ENCODE peak calls at places on chromosome X, in eight cellular contexts. X is mesendoderm, H is tibial artery, Q is neuronal stem cell, W is astrocyte, F is SK-N-SH, A is ascending aorta, J is lung. U is an unnamed sample.

GRCh38 chrX:40008841-40009461 is 88.8 kb downstream of the BCOR start:
- DNase-seq in X (peak), H (no peak), Q (no peak), W (no peak), F (peak), A (no peak), J (no peak), U (no peak)

GRCh38 chrX:20472148-20472547 is 205.4 kb upstream of the RPS6KA3 start:
- DNase-seq in X (no peak), H (no peak), Q (no peak), W (no peak), F (no peak), A (no peak), J (no peak), U (no peak)

GRCh38 chrX:77617206-77617605 is 168.8 kb downstream of the ATRX start:
- DNase-seq in X (no peak), H (no peak), Q (no peak), W (no peak), F (no peak), A (no peak), J (no peak), U (no peak)

GRCh38 chrX:143536176-143536575 is 18.9 kb upstream of the SPANXN3 start:
- DNase-seq in X (no peak), H (no peak), Q (no peak), W (no peak), F (no peak), A (no peak), J (no peak), U (no peak)

GRCh38 chrX:153685179-153685536 is 2.6 kb upstream of the SLC6A8 start:
- DNase-seq in X (no peak), H (no peak), Q (no peak), W (no peak), F (peak), A (no peak), J (no peak), U (no peak)

GRCh38 chrX:104712515-104712914 is 146.5 kb downstream of the IL1RAPL2 start:
- DNase-seq in X (no peak), H (no peak), Q (no peak), W (no peak), F (no peak), A (no peak), J (no peak), U (no peak)

GRCh38 chrX:96407501-96407900 is 277.1 kb upstream of the DIAPH2 start:
- DNase-seq in X (no peak), H (no peak), Q (no peak), W (peak), F (no peak), A (no peak), J (no peak), U (peak)

GRCh38 chrX:56963377-56963776 is 32.0 kb downstream of the SPIN3 start:
- DNase-seq in X (no peak), H (no peak), Q (no peak), W (no peak), F (no peak), A (no peak), J (no peak), U (no peak)

GRCh38 chrX:129480889-129481288 is 42.4 kb downstream of the SMARCA1 start:
- DNase-seq in X (no peak), H (no peak), Q (no peak), W (no peak), F (no peak), A (no peak), J (no peak), U (no peak)

GRCh38 chrX:130091976-130092522 is 18.2 kb downstream of the ELF4 start:
- DNase-seq in X (peak), H (peak), Q (no peak), W (no peak), F (no peak), A (peak), J (peak), U (peak)

GRCh38 chrX:155967653-155968052 is 29.8 kb upstream of the IL9R start:
- DNase-seq in X (no peak), H (no peak), Q (no peak), W (no peak), F (no peak), A (no peak), J (no peak), U (no peak)

GRCh38 chrX:153371256-153371655 is 29.9 kb downstream of the PNMA6E start:
- DNase-seq in X (no peak), H (no peak), Q (no peak), W (peak), F (no peak), A (no peak), J (no peak), U (no peak)

GRCh38 chrX:38312436-38312835 is 14.9 kb downstream of the RPGR start:
- DNase-seq in X (no peak), H (no peak), Q (no peak), W (peak), F (no peak), A (no peak), J (no peak), U (no peak)

GRCh38 chrX:146355440-146355839 is 454.1 kb upstream of the CXorf51B start:
- DNase-seq in X (no peak), H (no peak), Q (no peak), W (no peak), F (no peak), A (no peak), J (no peak), U (no peak)

GRCh38 chrX:153598541-153599191 is at the start of gene CCNQ:
- DNase-seq in X (peak), H (no peak), Q (no peak), W (no peak), F (peak), A (no peak), J (no peak), U (no peak)

GRCh38 chrX:56788717-56789122 is 59.7 kb downstream of the NBDY start:
- DNase-seq in X (no peak), H (no peak), Q (no peak), W (no peak), F (no peak), A (peak), J (no peak), U (no peak)

GRCh38 chrX:105552395-105552794 is 269.9 kb upstream of the NRK start:
- DNase-seq in X (peak), H (no peak), Q (no peak), W (peak), F (no peak), A (no peak), J (no peak), U (no peak)

GRCh38 chrX:115393271-115393670 is 103.8 kb downstream of the LUZP4 start:
- DNase-seq in X (no peak), H (no peak), Q (no peak), W (peak), F (no peak), A (no peak), J (no peak), U (no peak)
- H3K27ac ChIP-seq in X (no peak), H (no peak), Q (no peak), W (no peak), F (no peak), A (no peak), J (no peak), U (no peak)

GRCh38 chrX:120301960-120302359 is 9.3 kb downstream of the TMEM255A start:
- DNase-seq in X (no peak), H (no peak), Q (no peak), W (no peak), F (no peak), A (no peak), J (no peak), U (no peak)

GRCh38 chrX:120301497-120301896 is 9.8 kb downstream of the TMEM255A start:
- DNase-seq in X (no peak), H (no peak), Q (no peak), W (no peak), F (no peak), A (no peak), J (no peak), U (no peak)

GRCh38 chrX:120304241-120304640 is 7.0 kb downstream of the TMEM255A start:
- DNase-seq in X (no peak), H (no peak), Q (no peak), W (no peak), F (no peak), A (no peak), J (no peak), U (no peak)

GRCh38 chrX:120299928-120300327 is 11.3 kb downstream of the TMEM255A start:
- DNase-seq in X (peak), H (no peak), Q (no peak), W (no peak), F (no peak), A (no peak), J (no peak), U (no peak)

DNA sequence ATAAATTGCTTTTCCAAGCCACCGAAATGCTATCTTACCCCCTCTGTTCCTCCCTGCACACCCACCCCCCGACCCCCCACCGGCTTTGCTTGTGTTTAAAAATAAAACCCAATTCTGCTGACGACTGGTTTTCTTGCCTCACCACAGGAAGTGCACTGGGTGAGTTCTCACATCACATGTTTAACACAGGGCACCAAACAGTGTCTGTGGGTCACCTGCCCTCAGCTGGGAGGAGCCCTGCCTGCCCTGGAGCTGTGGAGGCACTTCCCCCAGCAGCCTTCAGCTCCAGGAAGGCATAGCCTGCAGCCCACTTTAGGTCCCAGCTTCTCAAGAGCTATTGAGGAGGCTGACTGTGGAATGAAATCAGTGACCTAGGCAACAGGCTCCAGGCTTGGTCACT is 8.8 kb downstream of the TMEM255A start:
- DNase-seq in X (peak), H (no peak), Q (no peak), W (no peak), F (no peak), A (no peak), J (no peak), U (peak)
- H3K4me3 ChIP-seq in X (no peak), H (no peak), Q (no peak), W (no peak), F (no peak), A (no peak), J (no peak), U (no peak)

GRCh38 chrX:5054852-5055251 is 1173.8 kb downstream of the NLGN4X start:
- DNase-seq in X (no peak), H (no peak), Q (no peak), W (no peak), F (no peak), A (no peak), J (no peak), U (no peak)

GRCh38 chrX:5051831-5052491 is 1176.7 kb downstream of the NLGN4X start:
- DNase-seq in X (peak), H (peak), Q (no peak), W (peak), F (no peak), A (peak), J (peak), U (peak)
- H3K27ac ChIP-seq in X (no peak), H (peak), Q (no peak), W (peak), F (peak), A (peak), J (no peak), U (no peak)

DNA sequence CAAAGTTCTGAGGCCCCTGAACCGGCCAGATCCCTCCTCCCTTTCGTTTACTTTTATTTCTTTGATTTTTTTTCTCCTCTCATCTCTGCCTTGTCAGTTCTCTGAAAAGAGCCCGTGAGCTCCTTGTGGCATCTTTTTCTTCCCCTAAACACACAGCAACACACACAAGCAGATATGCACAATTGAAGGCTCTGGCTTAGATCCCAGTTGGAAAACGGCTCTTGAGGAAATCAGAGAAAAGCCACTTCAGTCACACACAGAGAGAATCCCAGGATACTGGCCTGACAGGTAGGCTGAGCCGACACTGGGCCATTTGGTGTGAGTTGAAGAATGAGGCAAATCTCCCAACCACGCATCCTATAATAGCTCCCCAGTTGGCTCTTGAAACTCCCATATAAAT is 12.9 kb downstream of the DIPK2B start:
- DNase-seq in X (peak), H (no peak), Q (no peak), W (no peak), F (no peak), A (no peak), J (no peak), U (no peak)
- H3K4me3 ChIP-seq in X (no peak), H (peak), Q (no peak), W (peak), F (no peak), A (peak), J (no peak), U (peak)

GRCh38 chrX:54494166-54494969 is 1.7 kb downstream of the FGD1 start:
- DNase-seq in X (no peak), H (no peak), Q (no peak), W (no peak), F (no peak), A (no peak), J (no peak), U (no peak)
- H3K27ac ChIP-seq in X (no peak), H (peak), Q (no peak), W (peak), F (peak), A (peak), J (no peak), U (no peak)

GRCh38 chrX:131747173-131747572 is 203.3 kb downstream of the OR13H1 start:
- DNase-seq in X (no peak), H (no peak), Q (no peak), W (peak), F (peak), A (peak), J (peak), U (peak)

GRCh38 chrX:131741103-131741581 is 197.3 kb downstream of the OR13H1 start:
- DNase-seq in X (no peak), H (no peak), Q (no peak), W (peak), F (peak), A (peak), J (peak), U (peak)

GRCh38 chrX:131745942-131746489 is 202.1 kb downstream of the OR13H1 start:
- DNase-seq in X (no peak), H (no peak), Q (no peak), W (no peak), F (no peak), A (no peak), J (no peak), U (no peak)

GRCh38 chrX:131746491-131746968 is 202.7 kb downstream of the OR13H1 start:
- DNase-seq in X (no peak), H (no peak), Q (no peak), W (peak), F (peak), A (peak), J (peak), U (peak)
- H3K4me3 ChIP-seq in X (no peak), H (no peak), Q (no peak), W (no peak), F (peak), A (peak), J (peak), U (peak)

DNA sequence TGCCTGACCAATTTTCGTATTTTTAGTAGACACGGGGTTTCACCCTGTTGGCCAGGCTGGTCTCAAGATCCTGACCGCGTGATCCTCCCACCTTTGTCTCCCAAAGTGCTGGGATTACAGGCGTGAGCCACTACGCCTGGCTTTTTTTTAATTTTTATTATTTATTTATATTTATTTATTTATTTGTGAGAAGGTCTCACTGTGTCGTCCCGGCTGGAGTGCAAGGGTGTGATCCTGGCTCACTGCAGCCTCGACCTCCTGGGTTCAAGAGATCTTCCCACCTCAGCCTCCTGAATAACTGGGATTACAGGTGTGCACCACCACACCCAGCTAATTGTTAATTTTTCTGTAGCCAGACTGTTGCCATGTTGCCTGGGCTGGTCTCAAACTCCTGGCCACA is 141.1 kb downstream of the CRLF2 start:
- DNase-seq in X (no peak), H (no peak), Q (no peak), W (no peak), F (no peak), A (no peak), J (no peak), U (no peak)
- H3K27ac ChIP-seq in X (no peak), H (no peak), Q (no peak), W (no peak), F (no peak), A (no peak), J (no peak), U (no peak)